ENCODE peak calls at places on chromosomes 4 and X, in eight cellular contexts. One of them, this sample, is unnamed.

GRCh38 chr4:10273030-10273429 is 156.4 kb upstream of the WDR1 start:
- DNase-seq in dorsolateral prefrontal cortex: no peak
- DNase-seq in foreskin melanocyte: no peak
- DNase-seq in cardiac muscle cell: no peak
- DNase-seq in H9: no peak
- DNase-seq in Right ventricle myocardium superior: no peak
- DNase-seq in NCI-H1694: no peak
- DNase-seq in COR-L47: no peak
- DNase-seq in this sample: no peak

GRCh38 chrX:149079805-149080406 is 425.2 kb downstream of the IDS start:
- DNase-seq in cardiac muscle cell: no peak
- DNase-seq in dorsolateral prefrontal cortex: no peak
- DNase-seq in foreskin melanocyte: no peak
- DNase-seq in H9: no peak
- DNase-seq in COR-L47: no peak
- DNase-seq in Right ventricle myocardium superior: no peak
- DNase-seq in NCI-H1694: no peak
- DNase-seq in this sample: no peak

GRCh38 chr4:100841911-100842310 is 324.1 kb upstream of the EMCN start:
- DNase-seq in foreskin melanocyte: no peak
- DNase-seq in Right ventricle myocardium superior: no peak
- DNase-seq in H9: no peak
- DNase-seq in dorsolateral prefrontal cortex: no peak
- DNase-seq in COR-L47: no peak
- DNase-seq in NCI-H1694: no peak
- DNase-seq in cardiac muscle cell: no peak
- DNase-seq in this sample: peak

GRCh38 chrX:71976753-71977152 is 66.1 kb downstream of the NHSL2 start:
- DNase-seq in dorsolateral prefrontal cortex: no peak
- DNase-seq in NCI-H1694: no peak
- DNase-seq in Right ventricle myocardium superior: no peak
- DNase-seq in cardiac muscle cell: no peak
- DNase-seq in COR-L47: no peak
- DNase-seq in foreskin melanocyte: no peak
- DNase-seq in H9: no peak
- DNase-seq in this sample: no peak

GRCh38 chrX:40805404-40805803 is 70.1 kb upstream of the MED14 start:
- DNase-seq in foreskin melanocyte: no peak
- DNase-seq in H9: no peak
- DNase-seq in cardiac muscle cell: no peak
- DNase-seq in dorsolateral prefrontal cortex: no peak
- DNase-seq in NCI-H1694: no peak
- DNase-seq in Right ventricle myocardium superior: no peak
- DNase-seq in COR-L47: no peak
- DNase-seq in this sample: no peak

GRCh38 chrX:136450050-136450830 is 37.5 kb upstream of the BRS3 start:
- DNase-seq in foreskin melanocyte: no peak
- DNase-seq in Right ventricle myocardium superior: no peak
- DNase-seq in H9: no peak
- DNase-seq in COR-L47: no peak
- DNase-seq in NCI-H1694: no peak
- DNase-seq in cardiac muscle cell: no peak
- DNase-seq in dorsolateral prefrontal cortex: no peak
- DNase-seq in this sample: no peak

GRCh38 chrX:153638041-153638371 is 9.0 kb upstream of the DUSP9 start:
- DNase-seq in NCI-H1694: no peak
- DNase-seq in COR-L47: no peak
- DNase-seq in dorsolateral prefrontal cortex: no peak
- DNase-seq in cardiac muscle cell: no peak
- DNase-seq in H9: peak
- DNase-seq in Right ventricle myocardium superior: no peak
- DNase-seq in foreskin melanocyte: no peak
- DNase-seq in this sample: no peak

GRCh38 chr4:55458164-55458563 is 62.4 kb downstream of the TMEM165 start:
- DNase-seq in dorsolateral prefrontal cortex: no peak
- DNase-seq in NCI-H1694: no peak
- DNase-seq in foreskin melanocyte: no peak
- DNase-seq in Right ventricle myocardium superior: no peak
- DNase-seq in cardiac muscle cell: no peak
- DNase-seq in H9: no peak
- DNase-seq in COR-L47: no peak
- DNase-seq in this sample: peak

GRCh38 chr4:19693949-19694597 is 557.6 kb upstream of the SLIT2 start:
- DNase-seq in foreskin melanocyte: no peak
- DNase-seq in NCI-H1694: no peak
- DNase-seq in COR-L47: peak
- DNase-seq in cardiac muscle cell: no peak
- DNase-seq in Right ventricle myocardium superior: no peak
- DNase-seq in H9: peak
- DNase-seq in dorsolateral prefrontal cortex: no peak
- DNase-seq in this sample: peak

GRCh38 chr4:124018383-124019317 is 622.1 kb downstream of the SPRY1 start:
- DNase-seq in NCI-H1694: no peak
- DNase-seq in COR-L47: no peak
- DNase-seq in dorsolateral prefrontal cortex: no peak
- DNase-seq in cardiac muscle cell: peak
- DNase-seq in Right ventricle myocardium superior: peak
- DNase-seq in foreskin melanocyte: peak
- DNase-seq in H9: no peak
- DNase-seq in this sample: peak